ENCODE peak calls at places on chromosome 16, in seven cellular contexts. One of them, this sample, is unnamed.

GRCh38 chr16:30533748-30534367 is 800 bp downstream of the ZNF747 start:
- DNase-seq in cortex of kidney: no peak
- DNase-seq in DMS 273 treated with DMSO at 0.1 percent for 48 hours: no peak
- DNase-seq in heart right ventricle: no peak
- DNase-seq in ELF-1: peak; percentile 20
- DNase-seq in lower lobe of right lung: no peak
- DNase-seq in activated CD4-positive, alpha-beta T cell treated with anti-CD3 and anti-CD28 coated beads for 24 hours: no peak
- DNase-seq in this sample: no peak

GRCh38 chr16:57023541-57024249 is 34.3 kb downstream of the NLRC5 start:
- DNase-seq in lower lobe of right lung: no peak
- DNase-seq in DMS 273 treated with DMSO at 0.1 percent for 48 hours: no peak
- DNase-seq in cortex of kidney: no peak
- DNase-seq in activated CD4-positive, alpha-beta T cell treated with anti-CD3 and anti-CD28 coated beads for 24 hours: peak; percentile 40
- DNase-seq in heart right ventricle: no peak
- DNase-seq in ELF-1: no peak
- DNase-seq in this sample: no peak

GRCh38 chr16:49940464-49941224 is 84.4 kb upstream of the CNEP1R1 start:
- DNase-seq in activated CD4-positive, alpha-beta T cell treated with anti-CD3 and anti-CD28 coated beads for 24 hours: no peak
- DNase-seq in lower lobe of right lung: no peak
- DNase-seq in DMS 273 treated with DMSO at 0.1 percent for 48 hours: no peak
- DNase-seq in heart right ventricle: no peak
- DNase-seq in ELF-1: no peak
- DNase-seq in cortex of kidney: no peak
- DNase-seq in this sample: no peak

GRCh38 chr16:67243481-67243880 is 3.8 kb downstream of the FHOD1 start:
- DNase-seq in cortex of kidney: no peak
- DNase-seq in activated CD4-positive, alpha-beta T cell treated with anti-CD3 and anti-CD28 coated beads for 24 hours: no peak
- DNase-seq in lower lobe of right lung: peak; percentile 64
- DNase-seq in heart right ventricle: no peak
- DNase-seq in DMS 273 treated with DMSO at 0.1 percent for 48 hours: no peak
- DNase-seq in ELF-1: no peak
- DNase-seq in this sample: no peak

GRCh38 chr16:80197790-80198201 is 343.0 kb upstream of the DYNLRB2 start:
- DNase-seq in heart right ventricle: no peak
- DNase-seq in cortex of kidney: no peak
- DNase-seq in DMS 273 treated with DMSO at 0.1 percent for 48 hours: no peak
- DNase-seq in activated CD4-positive, alpha-beta T cell treated with anti-CD3 and anti-CD28 coated beads for 24 hours: no peak
- DNase-seq in lower lobe of right lung: no peak
- DNase-seq in ELF-1: no peak
- DNase-seq in this sample: no peak

GRCh38 chr16:24253192-24253591 is 2.9 kb upstream of the CACNG3 start:
- DNase-seq in ELF-1: peak; percentile 82
- DNase-seq in DMS 273 treated with DMSO at 0.1 percent for 48 hours: no peak
- DNase-seq in lower lobe of right lung: no peak
- DNase-seq in activated CD4-positive, alpha-beta T cell treated with anti-CD3 and anti-CD28 coated beads for 24 hours: peak; percentile 17
- DNase-seq in heart right ventricle: peak; percentile 10
- DNase-seq in cortex of kidney: no peak
- DNase-seq in this sample: peak; percentile 30

GRCh38 chr16:48091077-48091476 is 64.7 kb downstream of the ABCC12 start:
- DNase-seq in cortex of kidney: no peak
- DNase-seq in lower lobe of right lung: no peak
- DNase-seq in activated CD4-positive, alpha-beta T cell treated with anti-CD3 and anti-CD28 coated beads for 24 hours: no peak
- DNase-seq in DMS 273 treated with DMSO at 0.1 percent for 48 hours: no peak
- DNase-seq in ELF-1: peak; percentile 34
- DNase-seq in heart right ventricle: no peak
- DNase-seq in this sample: no peak

GRCh38 chr16:89170346-89171215 is 967 bp upstream of the CDH15 start:
- DNase-seq in ELF-1: peak; percentile 49
- DNase-seq in DMS 273 treated with DMSO at 0.1 percent for 48 hours: no peak
- DNase-seq in heart right ventricle: no peak
- DNase-seq in activated CD4-positive, alpha-beta T cell treated with anti-CD3 and anti-CD28 coated beads for 24 hours: no peak
- DNase-seq in cortex of kidney: no peak
- DNase-seq in lower lobe of right lung: peak; percentile 77
- DNase-seq in this sample: no peak

GRCh38 chr16:17836868-17837602 is 366.3 kb upstream of the XYLT1 start:
- DNase-seq in ELF-1: peak; percentile 91
- DNase-seq in DMS 273 treated with DMSO at 0.1 percent for 48 hours: no peak
- DNase-seq in cortex of kidney: no peak
- DNase-seq in heart right ventricle: no peak
- DNase-seq in lower lobe of right lung: no peak
- DNase-seq in activated CD4-positive, alpha-beta T cell treated with anti-CD3 and anti-CD28 coated beads for 24 hours: no peak
- DNase-seq in this sample: no peak

GRCh38 chr16:1416521-1416941 is 2.0 kb upstream of the UNKL start:
- DNase-seq in DMS 273 treated with DMSO at 0.1 percent for 48 hours: no peak
- DNase-seq in ELF-1: peak; percentile 69
- DNase-seq in lower lobe of right lung: no peak
- DNase-seq in cortex of kidney: no peak
- DNase-seq in heart right ventricle: no peak
- DNase-seq in activated CD4-positive, alpha-beta T cell treated with anti-CD3 and anti-CD28 coated beads for 24 hours: no peak
- DNase-seq in this sample: no peak

GRCh38 chr16:69542974-69543373 is 22.8 kb upstream of the NFAT5 start:
- DNase-seq in DMS 273 treated with DMSO at 0.1 percent for 48 hours: no peak
- DNase-seq in activated CD4-positive, alpha-beta T cell treated with anti-CD3 and anti-CD28 coated beads for 24 hours: no peak
- DNase-seq in heart right ventricle: no peak
- DNase-seq in cortex of kidney: no peak
- DNase-seq in lower lobe of right lung: no peak
- DNase-seq in ELF-1: no peak
- DNase-seq in this sample: no peak

GRCh38 chr16:4624827-4625616 is 396 bp downstream of the MGRN1 start:
- DNase-seq in ELF-1: peak; percentile 75
- DNase-seq in activated CD4-positive, alpha-beta T cell treated with anti-CD3 and anti-CD28 coated beads for 24 hours: peak; percentile 39
- DNase-seq in cortex of kidney: no peak
- DNase-seq in lower lobe of right lung: peak; percentile 88
- DNase-seq in heart right ventricle: peak; percentile 62
- DNase-seq in DMS 273 treated with DMSO at 0.1 percent for 48 hours: no peak
- DNase-seq in this sample: no peak

GRCh38 chr16:88888778-88889387 is 22.4 kb upstream of the PABPN1L start:
- DNase-seq in heart right ventricle: peak; percentile 69
- DNase-seq in DMS 273 treated with DMSO at 0.1 percent for 48 hours: peak; percentile 38
- DNase-seq in ELF-1: no peak
- DNase-seq in cortex of kidney: no peak
- DNase-seq in activated CD4-positive, alpha-beta T cell treated with anti-CD3 and anti-CD28 coated beads for 24 hours: no peak
- DNase-seq in lower lobe of right lung: no peak
- DNase-seq in this sample: peak; percentile 58

GRCh38 chr16:66695935-66696668 is 441 bp downstream of the CMTM4 start:
- DNase-seq in ELF-1: peak; percentile 55
- DNase-seq in DMS 273 treated with DMSO at 0.1 percent for 48 hours: no peak
- DNase-seq in cortex of kidney: no peak
- DNase-seq in activated CD4-positive, alpha-beta T cell treated with anti-CD3 and anti-CD28 coated beads for 24 hours: no peak
- DNase-seq in lower lobe of right lung: peak; percentile 77
- DNase-seq in heart right ventricle: peak; percentile 13
- DNase-seq in this sample: no peak

GRCh38 chr16:14331020-14331419 is 259.9 kb downstream of the MRTFB start:
- DNase-seq in heart right ventricle: no peak
- DNase-seq in lower lobe of right lung: no peak
- DNase-seq in ELF-1: no peak
- DNase-seq in DMS 273 treated with DMSO at 0.1 percent for 48 hours: no peak
- DNase-seq in cortex of kidney: no peak
- DNase-seq in activated CD4-positive, alpha-beta T cell treated with anti-CD3 and anti-CD28 coated beads for 24 hours: no peak
- DNase-seq in this sample: no peak

GRCh38 chr16:85209526-85210121 is 97.4 kb upstream of the CIBAR2 start:
- DNase-seq in cortex of kidney: no peak
- DNase-seq in lower lobe of right lung: no peak
- DNase-seq in heart right ventricle: peak; percentile 54
- DNase-seq in DMS 273 treated with DMSO at 0.1 percent for 48 hours: no peak
- DNase-seq in ELF-1: no peak
- DNase-seq in activated CD4-positive, alpha-beta T cell treated with anti-CD3 and anti-CD28 coated beads for 24 hours: no peak
- DNase-seq in this sample: no peak